ENCODE peak calls at places on chromosome 9, in four cellular contexts. O, Y, D and C are unnamed samples.

GRCh38 chr9:111566234-111566633 is 33.2 kb downstream of the PTGR1 start:
- DNase-seq in D (no peak), O (no peak), Y (no peak), C (peak)

GRCh38 chr9:110886832-110887231 is 151.4 kb downstream of the LPAR1 start:
- DNase-seq in D (no peak), O (no peak), Y (no peak), C (no peak)

GRCh38 chr9:126637002-126637849 is 23.5 kb downstream of the LMX1B start:
- DNase-seq in O (no peak), D (no peak), Y (no peak), C (no peak)

GRCh38 chr9:85224301-85224700 is 517.5 kb downstream of the AGTPBP1 start:
- DNase-seq in D (no peak), O (no peak), Y (no peak), C (no peak)

GRCh38 chr9:121924700-121925099 is 168.4 kb downstream of the TTLL11 start:
- DNase-seq in Y (no peak), O (no peak), D (peak), C (no peak)

GRCh38 chr9:108053555-108054061 is 564.0 kb upstream of the KLF4 start:
- DNase-seq in D (peak), Y (peak), O (no peak), C (no peak)

GRCh38 chr9:137739371-137739915 is 120.6 kb downstream of the EHMT1 start:
- DNase-seq in O (no peak), Y (no peak), D (no peak), C (no peak)

GRCh38 chr9:83920469-83920941 is 727 bp downstream of the KIF27 start:
- DNase-seq in O (no peak), D (peak), Y (no peak), C (peak)

GRCh38 chr9:16290169-16290568 is 580.3 kb downstream of the BNC2 start:
- DNase-seq in Y (no peak), D (no peak), O (no peak), C (no peak)

GRCh38 chr9:118929317-118929716 is 439.9 kb downstream of the BRINP1 start:
- DNase-seq in Y (no peak), D (no peak), O (no peak), C (no peak)

GRCh38 chr9:119216891-119217290 is 152.3 kb downstream of the BRINP1 start:
- DNase-seq in Y (peak), O (no peak), D (peak), C (peak)

GRCh38 chr9:73667749-73668148 is 516.1 kb downstream of the ANXA1 start:
- DNase-seq in D (no peak), O (no peak), Y (no peak), C (no peak)

GRCh38 chr9:15021146-15021545 is 110.9 kb upstream of the FREM1 start:
- DNase-seq in O (no peak), D (no peak), Y (no peak), C (no peak)

GRCh38 chr9:125739442-125739841 is 7.7 kb upstream of the PBX3 start:
- DNase-seq in Y (no peak), D (no peak), O (no peak), C (no peak)

GRCh38 chr9:101119206-101119819 is 90.8 kb downstream of the PLPPR1 start:
- DNase-seq in O (no peak), Y (peak), D (peak), C (peak)

GRCh38 chr9:135901036-135901758 is 6.1 kb downstream of the CAMSAP1 start:
- DNase-seq in Y (no peak), D (no peak), O (no peak), C (no peak)

GRCh38 chr9:22739712-22740111 is 293.1 kb downstream of the DMRTA1 start:
- DNase-seq in D (no peak), Y (no peak), O (no peak), C (no peak)

GRCh38 chr9:5013379-5013778 is 28.3 kb downstream of the JAK2 start:
- DNase-seq in Y (no peak), D (no peak), O (no peak), C (no peak)

GRCh38 chr9:99433555-99433954 is 211.5 kb downstream of the SEC61B start:
- DNase-seq in O (no peak), D (no peak), Y (peak), C (no peak)

GRCh38 chr9:32589083-32589713 is 16.2 kb upstream of the NDUFB6 start:
- DNase-seq in D (peak), O (no peak), Y (no peak), C (peak)

GRCh38 chr9:36855443-36856315 is 178.4 kb downstream of the PAX5 start:
- DNase-seq in O (no peak), D (no peak), Y (no peak), C (no peak)

GRCh38 chr9:71977003-71977402 is 65.6 kb downstream of the C9orf85 start:
- DNase-seq in O (no peak), Y (no peak), D (no peak), C (no peak)

GRCh38 chr9:95305770-95306492 is 11.6 kb downstream of the FANCC start:
- DNase-seq in Y (no peak), D (no peak), O (no peak), C (no peak)

GRCh38 chr9:32783168-32783891 is at the start of gene TMEM215:
- DNase-seq in O (no peak), Y (peak), D (no peak), C (no peak)